ENCODE peak calls at places on chromosomes 11 and 22, in seven cellular contexts. W is heart left ventricle, C is uterus, D is IMR-90, Q is A549, Z is Peyer's patch, I is prostate gland. T is an unnamed sample.

GRCh38 chr11:79092791-79093313 is 348.0 kb downstream of the TENM4 start:
- DNase-seq in W (peak), C (no peak), D (peak), Q (no peak), Z (no peak), I (peak), T (peak)

GRCh38 chr11:117081908-117082307 is 16.3 kb downstream of the SIK3 start:
- DNase-seq in W (no peak), C (no peak), D (no peak), Q (no peak), Z (no peak), I (no peak), T (no peak)

GRCh38 chr11:73228268-73229134 is 10.4 kb downstream of the P2RY2 start:
- DNase-seq in W (no peak), C (peak), D (no peak), Q (no peak), Z (no peak), I (no peak), T (no peak)

GRCh38 chr11:79953629-79954028 is 512.8 kb upstream of the TENM4 start:
- DNase-seq in W (no peak), C (no peak), D (no peak), Q (no peak), Z (no peak), I (no peak), T (no peak)

GRCh38 chr22:49208003-49208402 is 619.7 kb downstream of the BRD1 start:
- DNase-seq in W (peak), C (peak), D (no peak), Q (no peak), Z (no peak), I (no peak), T (no peak)

GRCh38 chr11:60825118-60825517 is 16.8 kb upstream of the CCDC86 start:
- DNase-seq in W (no peak), C (no peak), D (no peak), Q (no peak), Z (no peak), I (no peak), T (no peak)

GRCh38 chr11:11480951-11481350 is 127.9 kb upstream of the CSNK2A3 start:
- DNase-seq in W (no peak), C (no peak), D (peak), Q (no peak), Z (no peak), I (no peak), T (no peak)

GRCh38 chr11:28526406-28526751 is 418.2 kb downstream of the METTL15 start:
- DNase-seq in W (no peak), C (no peak), D (peak), Q (peak), Z (no peak), I (no peak), T (no peak)

GRCh38 chr11:119352857-119353260 is 6.4 kb upstream of the MFRP start:
- DNase-seq in W (peak), C (no peak), D (no peak), Q (no peak), Z (no peak), I (no peak), T (no peak)

GRCh38 chr22:25123677-25124076 is 76.0 kb upstream of the CRYBB3 start:
- DNase-seq in W (no peak), C (no peak), D (no peak), Q (no peak), Z (no peak), I (no peak), T (no peak)

GRCh38 chr11:40274017-40274416 is 1185.4 kb downstream of the LRRC4C start:
- DNase-seq in W (no peak), C (no peak), D (peak), Q (no peak), Z (no peak), I (no peak), T (no peak)

GRCh38 chr22:44229331-44229730 is 48.6 kb downstream of the PARVG start:
- DNase-seq in W (no peak), C (no peak), D (no peak), Q (no peak), Z (no peak), I (no peak), T (no peak)

GRCh38 chr11:117259417-117259816 is 26.9 kb downstream of the RNF214 start:
- DNase-seq in W (no peak), C (no peak), D (peak), Q (no peak), Z (no peak), I (no peak), T (no peak)

GRCh38 chr11:11789735-11790369 is 51.9 kb upstream of the USP47 start:
- DNase-seq in W (no peak), C (no peak), D (peak), Q (peak), Z (no peak), I (no peak), T (no peak)

GRCh38 chr11:3225826-3226750 is 6.1 kb downstream of the MRGPRE start:
- DNase-seq in W (no peak), C (no peak), D (no peak), Q (no peak), Z (peak), I (no peak), T (no peak)

GRCh38 chr11:31325162-31325561 is 44.4 kb downstream of the DCDC1 start:
- DNase-seq in W (no peak), C (no peak), D (peak), Q (no peak), Z (no peak), I (no peak), T (peak)

GRCh38 chr11:44865866-44866272 is 84.8 kb downstream of the TP53I11 start:
- DNase-seq in W (peak), C (no peak), D (no peak), Q (no peak), Z (no peak), I (peak), T (no peak)

GRCh38 chr11:100942016-100942415 is 187.6 kb downstream of the PGR start:
- DNase-seq in W (peak), C (no peak), D (peak), Q (no peak), Z (no peak), I (peak), T (no peak)

GRCh38 chr11:119029340-119030028 is 1.2 kb downstream of the SLC37A4 start:
- DNase-seq in W (no peak), C (no peak), D (no peak), Q (no peak), Z (no peak), I (peak), T (no peak)

GRCh38 chr11:113372317-113372716 is 15.3 kb upstream of the ANKK1 start:
- DNase-seq in W (no peak), C (no peak), D (peak), Q (no peak), Z (no peak), I (no peak), T (no peak)

GRCh38 chr11:12625438-12626071 is 48.7 kb upstream of the TEAD1 start:
- DNase-seq in W (no peak), C (no peak), D (peak), Q (no peak), Z (no peak), I (no peak), T (no peak)

GRCh38 chr22:38461057-38461413 is 6.0 kb upstream of the KCNJ4 start:
- DNase-seq in W (no peak), C (no peak), D (no peak), Q (no peak), Z (no peak), I (no peak), T (no peak)

GRCh38 chr11:38256436-38256835 is 1658.4 kb upstream of the RAG2 start:
- DNase-seq in W (no peak), C (no peak), D (no peak), Q (no peak), Z (no peak), I (no peak), T (no peak)

GRCh38 chr11:68960299-68961071 is 20.3 kb downstream of the MRGPRD start:
- DNase-seq in W (no peak), C (no peak), D (no peak), Q (no peak), Z (no peak), I (no peak), T (no peak)

GRCh38 chr11:68338041-68338800 is 25.8 kb downstream of the LRP5 start:
- DNase-seq in W (peak), C (peak), D (peak), Q (no peak), Z (no peak), I (no peak), T (no peak)

GRCh38 chr11:78344676-78345075 is 72.9 kb downstream of the GAB2 start:
- DNase-seq in W (no peak), C (no peak), D (no peak), Q (no peak), Z (no peak), I (no peak), T (no peak)

GRCh38 chr22:20001082-20001638 is 15.5 kb downstream of the ARVCF start:
- DNase-seq in W (peak), C (no peak), D (peak), Q (no peak), Z (no peak), I (no peak), T (no peak)

GRCh38 chr11:65307298-65308229 is 7.1 kb upstream of the CDC42EP2 start:
- DNase-seq in W (no peak), C (no peak), D (peak), Q (no peak), Z (no peak), I (no peak), T (no peak)

GRCh38 chr22:38196791-38197429 is 4.9 kb upstream of the MAFF start:
- DNase-seq in W (no peak), C (no peak), D (no peak), Q (no peak), Z (no peak), I (peak), T (no peak)

GRCh38 chr11:34940026-34940677 is 23.7 kb downstream of the PDHX start:
- DNase-seq in W (no peak), C (no peak), D (peak), Q (no peak), Z (no peak), I (no peak), T (no peak)

GRCh38 chr22:20013382-20013871 is 3.2 kb downstream of the ARVCF start:
- DNase-seq in W (peak), C (peak), D (peak), Q (no peak), Z (peak), I (no peak), T (no peak)

GRCh38 chr22:44862981-44863860 is 110.8 kb downstream of the ARHGAP8 start:
- DNase-seq in W (no peak), C (no peak), D (no peak), Q (no peak), Z (no peak), I (no peak), T (no peak)

GRCh38 chr11:44256673-44257291 is 53.2 kb downstream of the ALX4 start:
- DNase-seq in W (peak), C (no peak), D (no peak), Q (no peak), Z (no peak), I (no peak), T (no peak)

GRCh38 chr11:45921561-45922424 is 663 bp upstream of the LARGE2 start:
- DNase-seq in W (no peak), C (peak), D (no peak), Q (no peak), Z (peak), I (peak), T (no peak)

GRCh38 chr22:48167238-48167637 is 1404.8 kb downstream of the TBC1D22A start:
- DNase-seq in W (no peak), C (no peak), D (no peak), Q (no peak), Z (no peak), I (no peak), T (no peak)

GRCh38 chr11:121414141-121414918 is 37.8 kb upstream of the SORL1 start:
- DNase-seq in W (no peak), C (no peak), D (no peak), Q (no peak), Z (no peak), I (no peak), T (no peak)

GRCh38 chr11:32962016-32962415 is 53.7 kb upstream of the DEPDC7 start:
- DNase-seq in W (no peak), C (no peak), D (peak), Q (no peak), Z (no peak), I (no peak), T (no peak)
- TF ChIP-seq POLR2A in W (no peak), C (no peak), D (no peak), Q (no peak), Z (no peak), I (no peak), T (no peak)

GRCh38 chr11:59756496-59756840 is 1.3 kb downstream of the STX3 start:
- DNase-seq in W (no peak), C (no peak), D (no peak), Q (no peak), Z (no peak), I (no peak), T (no peak)

GRCh38 chr11:59753650-59754493 is 1.3 kb upstream of the STX3 start:
- DNase-seq in W (peak), C (peak), D (peak), Q (peak), Z (peak), I (peak), T (peak)

GRCh38 chr11:59755701-59756495 is 722 bp downstream of the STX3 start:
- DNase-seq in W (peak), C (peak), D (peak), Q (peak), Z (peak), I (peak), T (peak)

GRCh38 chr11:59754494-59754858 is 700 bp upstream of the STX3 start:
- DNase-seq in W (no peak), C (no peak), D (peak), Q (no peak), Z (peak), I (peak), T (no peak)

DNA sequence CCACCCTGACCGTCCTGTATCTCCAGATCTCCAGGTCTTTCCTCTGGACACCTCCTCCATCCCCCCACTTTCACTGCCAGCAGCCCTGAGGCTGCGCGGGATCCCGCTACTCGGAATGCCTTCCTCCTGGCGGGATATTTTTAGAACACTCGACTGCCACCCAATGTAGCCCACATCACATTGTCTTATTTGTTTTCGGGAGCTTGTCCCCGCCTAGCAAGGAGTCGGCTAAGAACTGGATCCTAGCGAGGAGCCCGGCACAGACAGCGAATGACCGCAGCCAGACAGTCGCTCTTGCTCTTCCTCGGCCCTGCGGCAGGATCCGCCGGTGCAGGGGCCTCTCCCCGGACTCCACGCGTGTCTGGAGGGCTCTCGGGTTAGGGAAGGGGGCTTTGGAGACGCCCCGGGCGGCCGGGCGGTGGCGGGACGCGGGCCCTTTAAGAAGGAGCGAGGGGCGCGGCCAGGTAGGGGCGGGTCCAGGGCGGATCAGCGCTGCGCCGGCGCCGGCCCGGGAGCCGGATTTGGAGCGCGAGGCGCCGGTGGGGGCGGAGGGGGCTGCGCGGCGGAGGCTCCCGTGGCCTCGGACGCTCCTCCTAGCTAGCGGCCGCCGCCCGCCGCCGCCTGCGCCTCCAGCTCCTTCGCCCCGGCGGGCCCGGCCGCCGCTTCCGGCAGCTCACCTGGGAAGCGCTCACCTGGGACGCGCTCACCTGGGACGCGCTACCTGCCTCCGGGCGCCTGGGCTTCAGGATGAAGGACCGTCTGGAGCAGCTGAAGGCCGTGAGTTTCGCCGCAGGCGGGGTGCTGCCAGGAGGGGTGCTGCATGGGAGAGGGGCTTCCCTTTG is at the start of gene STX3:
- DNase-seq in W (peak), C (peak), D (peak), Q (peak), Z (peak), I (peak), T (peak)
- TF ChIP-seq POLR2A in W (no peak), C (peak), D (no peak), Q (no peak), Z (peak), I (peak), T (peak)

DNA sequence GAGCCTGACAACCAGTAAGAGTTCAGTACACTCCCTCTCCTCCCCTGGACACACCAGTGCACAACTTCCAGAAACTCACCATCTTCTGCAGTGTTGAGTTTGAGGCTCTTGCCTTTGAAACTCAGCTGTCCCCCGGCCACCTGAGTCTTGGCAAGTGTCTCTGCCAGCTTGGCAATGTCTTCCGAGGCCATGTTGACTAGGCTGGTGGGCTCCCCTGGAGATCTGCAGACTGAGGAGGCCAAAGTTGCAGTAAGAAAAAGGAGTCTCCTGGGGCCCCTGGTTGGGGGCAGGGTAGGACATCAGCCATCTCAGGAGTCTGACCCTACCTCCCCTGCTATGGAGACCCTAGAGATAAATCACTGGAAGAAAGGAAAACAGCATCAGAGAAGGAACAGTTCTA is 5.1 kb downstream of the RANGAP1 start:
- DNase-seq in W (no peak), C (no peak), D (no peak), Q (no peak), Z (no peak), I (no peak), T (no peak)
- TF ChIP-seq POLR2A in W (no peak), C (no peak), D (no peak), Q (no peak), Z (no peak), I (no peak), T (no peak)

GRCh38 chr11:5240458-5240857 is 6.2 kb upstream of the HBD start:
- DNase-seq in W (no peak), C (no peak), D (no peak), Q (no peak), Z (no peak), I (no peak), T (no peak)

GRCh38 chr11:5245155-5245554 is 4.5 kb downstream of the HBG1 start:
- DNase-seq in W (no peak), C (no peak), D (no peak), Q (no peak), Z (no peak), I (no peak), T (no peak)

GRCh38 chr11:5241461-5241860 is 7.2 kb upstream of the HBD start:
- DNase-seq in W (no peak), C (no peak), D (no peak), Q (no peak), Z (no peak), I (no peak), T (no peak)

GRCh38 chr11:5243845-5244180 is 5.8 kb downstream of the HBG1 start:
- DNase-seq in W (no peak), C (no peak), D (no peak), Q (no peak), Z (no peak), I (no peak), T (no peak)

GRCh38 chr11:5242933-5243844 is 6.5 kb downstream of the HBG1 start:
- DNase-seq in W (no peak), C (no peak), D (peak), Q (no peak), Z (no peak), I (no peak), T (no peak)
- TF ChIP-seq POLR2A in W (no peak), C (no peak), D (no peak), Q (no peak), Z (no peak), I (no peak), T (no peak)

GRCh38 chr11:103910721-103911120 is 125.7 kb upstream of the DDI1 start:
- DNase-seq in W (no peak), C (no peak), D (no peak), Q (no peak), Z (no peak), I (no peak), T (no peak)
- TF ChIP-seq POLR2A in W (no peak), C (no peak), D (no peak), Q (no peak), Z (no peak), I (no peak), T (no peak)